ENCODE peak calls at places on chromosomes 2 and 18, in five cellular contexts. E, Q, R, Z and V are unnamed samples.

GRCh38 chr2:169598982-169599381 is 14.8 kb downstream of the PPIG start:
- DNase-seq in E (no peak), Q (no peak), R (no peak), Z (no peak), V (no peak)

GRCh38 chr2:86352932-86353345 is 15.5 kb upstream of the REEP1 start:
- DNase-seq in E (no peak), Q (no peak), R (peak), Z (peak), V (no peak)

GRCh38 chr2:15732341-15733077 is 140.8 kb downstream of the DDX1 start:
- DNase-seq in E (no peak), Q (no peak), R (no peak), Z (no peak), V (no peak)

GRCh38 chr2:201448701-201449100 is 2.6 kb downstream of the TRAK2 start:
- DNase-seq in E (no peak), Q (no peak), R (no peak), Z (no peak), V (no peak)

GRCh38 chr2:99822487-99823218 is 319.7 kb downstream of the AFF3 start:
- DNase-seq in E (no peak), Q (no peak), R (no peak), Z (no peak), V (no peak)

GRCh38 chr2:106116248-106116647 is 77.9 kb downstream of the UXS1 start:
- DNase-seq in E (no peak), Q (no peak), R (no peak), Z (no peak), V (no peak)

GRCh38 chr2:74293191-74294065 is 49.8 kb downstream of the SLC4A5 start:
- DNase-seq in E (no peak), Q (no peak), R (no peak), Z (no peak), V (no peak)

GRCh38 chr2:162327134-162327769 is 8.8 kb upstream of the IFIH1 start:
- DNase-seq in E (no peak), Q (no peak), R (no peak), Z (no peak), V (no peak)

GRCh38 chr2:149134335-149134923 is 95.9 kb downstream of the LYPD6B start:
- DNase-seq in E (no peak), Q (no peak), R (no peak), Z (no peak), V (no peak)

GRCh38 chr18:49728542-49728941 is 84.8 kb downstream of the ACAA2 start:
- DNase-seq in E (peak), Q (peak), R (peak), Z (peak), V (peak)

GRCh38 chr2:235930701-235931100 is 237.5 kb downstream of the GBX2 start:
- DNase-seq in E (no peak), Q (no peak), R (no peak), Z (no peak), V (no peak)
- TF ChIP-seq CTCF in E (no peak), Q (no peak), R (no peak), Z (no peak), V (no peak)

GRCh38 chr2:141714486-141714885 is 416.3 kb downstream of the LRP1B start:
- DNase-seq in E (no peak), Q (no peak), R (no peak), Z (no peak), V (no peak)
- TF ChIP-seq CTCF in E (no peak), Q (no peak), R (no peak), Z (no peak), V (no peak)

GRCh38 chr18:57956495-57956894 is 87.5 kb upstream of the NEDD4L start:
- DNase-seq in E (no peak), Q (no peak), R (no peak), Z (no peak), V (no peak)
- TF ChIP-seq CTCF in E (no peak), Q (no peak), R (no peak), Z (no peak), V (no peak)

DNA sequence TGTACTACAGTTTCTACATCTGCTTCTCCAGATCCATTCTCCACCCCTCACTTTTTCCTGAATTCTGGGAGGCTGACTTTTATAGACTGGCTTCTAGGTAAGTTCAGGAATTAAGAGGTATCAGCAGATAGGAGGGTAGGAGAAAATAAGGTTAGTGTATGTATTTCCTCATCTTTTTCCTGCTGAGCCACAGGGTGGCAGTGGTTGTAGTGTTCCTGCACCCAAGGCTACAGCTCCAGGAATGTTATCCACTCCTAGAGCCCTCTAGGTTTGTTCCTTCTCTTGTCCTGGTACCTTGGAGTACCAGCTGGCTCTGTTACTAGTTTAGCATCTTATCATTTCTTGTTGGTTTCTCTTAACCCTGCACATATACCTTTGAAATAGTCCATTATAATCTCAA is 40.7 kb upstream of the C2orf66 start:
- DNase-seq in E (peak), Q (no peak), R (no peak), Z (no peak), V (peak)
- TF ChIP-seq CTCF in E (peak), Q (peak), R (no peak), Z (no peak), V (no peak)

GRCh38 chr2:39516347-39517101 is 79.4 kb upstream of the MAP4K3 start:
- DNase-seq in E (no peak), Q (no peak), R (peak), Z (peak), V (no peak)
- TF ChIP-seq CTCF in E (peak), Q (no peak), R (no peak), Z (no peak), V (no peak)

DNA sequence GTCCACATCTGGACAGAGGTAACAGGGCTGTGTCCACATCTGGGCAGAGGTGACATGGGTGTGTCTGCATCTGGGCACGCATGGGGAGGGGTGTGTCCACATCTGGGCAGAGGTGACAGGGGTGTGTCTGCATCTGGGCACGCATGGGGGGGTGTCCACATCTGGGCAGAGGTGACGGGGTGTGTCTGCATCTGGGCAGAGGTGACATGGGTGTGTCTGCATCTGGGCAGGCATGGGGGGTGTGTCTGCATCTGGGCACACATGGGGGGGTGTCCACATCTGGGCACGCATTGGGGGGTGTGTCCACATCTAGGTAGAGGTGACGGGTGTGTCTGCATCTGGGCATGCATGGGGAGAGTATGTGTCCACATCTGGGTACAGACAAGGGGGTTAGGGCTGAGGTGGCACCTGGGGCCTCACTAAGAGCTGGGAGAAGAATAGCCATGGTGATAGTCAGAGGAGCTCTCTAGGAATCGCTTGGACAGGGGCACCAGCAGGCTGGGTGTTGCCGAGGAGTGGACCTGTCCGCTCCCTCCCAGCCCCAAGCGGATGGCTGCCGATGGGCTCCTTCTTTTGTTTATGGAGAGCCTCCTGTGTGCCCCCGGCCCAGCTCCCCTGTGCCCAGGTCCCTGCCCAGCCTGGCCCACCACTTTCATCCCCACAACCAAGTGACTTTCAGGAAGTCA is 177.8 kb downstream of the EIPR1 start:
- DNase-seq in E (no peak), Q (no peak), R (no peak), Z (no peak), V (no peak)
- TF ChIP-seq CTCF in E (no peak), Q (no peak), R (no peak), Z (no peak), V (no peak)

DNA sequence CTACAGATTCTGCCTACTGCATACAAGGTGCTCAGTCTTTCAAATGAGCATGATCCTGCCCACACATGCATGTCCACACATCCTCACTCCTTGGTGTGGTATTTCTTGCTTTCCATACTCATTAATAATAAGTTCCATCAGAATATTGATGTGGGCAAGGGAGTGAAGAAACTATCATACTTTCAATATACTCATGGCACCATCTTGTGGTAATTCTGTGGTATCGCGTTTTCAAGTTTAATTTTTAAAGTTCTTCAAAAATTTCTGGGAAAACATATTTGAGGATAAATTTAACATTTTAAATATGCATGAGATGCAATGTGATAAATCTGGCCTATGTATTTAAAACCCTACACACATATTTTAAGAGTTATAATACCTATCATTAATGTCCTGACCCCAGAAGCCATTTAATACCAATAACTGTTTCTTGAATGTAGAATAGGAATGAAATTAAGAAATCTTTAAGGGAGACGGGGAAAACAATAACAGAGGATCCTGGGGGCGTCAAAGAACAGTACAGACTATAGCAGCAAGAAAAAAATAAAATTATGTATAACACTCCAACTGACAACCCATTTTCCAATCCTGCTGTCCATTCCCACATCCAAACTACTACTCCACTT is 110.1 kb downstream of the ZNF385B start:
- DNase-seq in E (peak), Q (peak), R (no peak), Z (no peak), V (no peak)
- TF ChIP-seq CTCF in E (peak), Q (peak), R (peak), Z (peak), V (peak)

DNA sequence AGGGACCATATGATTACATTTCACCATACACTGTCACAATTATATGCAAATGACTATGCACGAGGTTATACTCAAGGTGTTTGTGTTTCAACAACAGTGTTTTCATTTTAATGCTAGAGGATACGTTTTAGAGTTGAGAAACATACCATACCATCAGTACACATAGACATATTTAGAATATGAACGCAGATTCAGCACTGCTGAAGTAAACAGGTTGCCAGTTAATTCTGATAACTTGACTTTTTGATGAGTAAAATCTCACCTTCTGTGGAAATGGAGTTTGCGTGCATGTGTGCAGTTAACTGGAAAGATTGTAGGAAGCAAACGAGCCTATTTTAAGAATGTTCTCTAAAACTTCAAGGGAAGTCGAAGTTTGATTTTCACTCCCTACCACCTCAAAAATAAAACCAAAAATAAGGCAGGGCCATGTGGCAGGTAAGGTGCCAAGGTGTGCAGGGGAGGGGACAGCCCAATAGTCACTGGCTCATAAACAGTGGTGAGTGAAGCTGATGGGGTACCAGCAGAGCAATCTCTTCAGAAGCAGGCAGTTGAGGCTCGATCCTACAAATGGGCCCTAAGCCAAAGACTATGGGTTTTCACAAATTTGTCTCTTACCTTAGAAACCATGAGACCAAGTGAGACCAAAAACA is 213.1 kb downstream of the IKZF2 start:
- DNase-seq in E (no peak), Q (no peak), R (no peak), Z (no peak), V (no peak)
- TF ChIP-seq CTCF in E (no peak), Q (no peak), R (no peak), Z (no peak), V (no peak)

DNA sequence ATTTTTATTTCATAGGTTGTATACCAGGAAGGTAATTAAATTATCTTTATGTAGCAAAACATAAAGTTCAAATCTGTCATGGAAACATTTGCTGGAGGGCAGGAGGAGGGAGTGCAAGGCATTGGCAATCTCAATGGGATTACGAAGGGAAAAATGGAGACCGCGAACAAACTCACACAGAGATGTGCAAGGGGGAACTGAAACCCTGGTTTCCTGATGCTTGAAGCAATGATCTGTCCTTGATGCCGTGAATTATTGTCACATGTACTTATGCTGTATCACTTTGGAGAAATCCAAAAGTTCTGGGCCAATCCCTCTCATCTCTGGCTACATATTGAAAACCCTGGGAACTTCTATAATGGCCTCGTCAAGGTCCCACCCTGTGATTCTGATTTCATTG is 65.0 kb upstream of the MFF start:
- DNase-seq in E (no peak), Q (no peak), R (no peak), Z (no peak), V (no peak)
- TF ChIP-seq CTCF in E (no peak), Q (no peak), R (no peak), Z (no peak), V (no peak)

DNA sequence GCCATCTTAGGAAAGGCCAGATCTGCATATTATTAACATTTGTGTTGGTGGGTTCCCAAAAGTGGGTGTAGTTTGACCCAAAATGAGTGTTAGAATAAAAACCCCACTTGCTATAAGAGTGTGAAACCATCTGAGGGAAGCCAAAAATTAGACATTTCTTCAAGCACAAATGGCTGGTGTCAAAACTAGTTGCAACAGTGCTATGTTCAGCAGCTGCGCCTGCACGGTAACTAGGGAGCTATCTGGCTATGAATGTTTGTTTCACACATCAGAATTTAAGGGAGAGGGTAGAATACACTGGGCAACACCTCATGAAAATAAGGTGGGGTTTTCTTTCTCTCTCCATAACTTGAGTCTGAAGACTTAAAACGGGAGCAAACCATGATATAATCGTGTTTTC is 15.8 kb upstream of the CSRNP3 start:
- DNase-seq in E (no peak), Q (no peak), R (no peak), Z (no peak), V (no peak)
- TF ChIP-seq CTCF in E (no peak), Q (no peak), R (no peak), Z (no peak), V (no peak)